ENCODE peak calls at places on chromosomes 12 and 14, in seven cellular contexts. One of them, this sample, is unnamed.

GRCh38 chr14:65044596-65044959 is 57.7 kb downstream of the MAX start:
- DNase-seq in stimulated activated CD8-positive, alpha-beta memory T cell treated with anti-CD3 and anti-CD28 coated beads, Interleukin-4, amount 100 ng/mL, for 24 hours: no peak
- DNase-seq in CD8-positive, alpha-beta T cell: no peak
- DNase-seq in EL: no peak
- DNase-seq in osteocyte: peak
- DNase-seq in NCI-H2029: no peak
- DNase-seq in renal cortical epithelial cell: no peak
- DNase-seq in this sample: no peak

GRCh38 chr14:103520269-103520656 is 2.4 kb downstream of the CKB start:
- DNase-seq in NCI-H2029: no peak
- DNase-seq in CD8-positive, alpha-beta T cell: no peak
- DNase-seq in EL: no peak
- DNase-seq in stimulated activated CD8-positive, alpha-beta memory T cell treated with anti-CD3 and anti-CD28 coated beads, Interleukin-4, amount 100 ng/mL, for 24 hours: no peak
- DNase-seq in renal cortical epithelial cell: no peak
- DNase-seq in osteocyte: no peak
- DNase-seq in this sample: no peak

GRCh38 chr12:46177020-46177419 is 91.8 kb downstream of the SLC38A1 start:
- DNase-seq in renal cortical epithelial cell: no peak
- DNase-seq in NCI-H2029: no peak
- DNase-seq in stimulated activated CD8-positive, alpha-beta memory T cell treated with anti-CD3 and anti-CD28 coated beads, Interleukin-4, amount 100 ng/mL, for 24 hours: no peak
- DNase-seq in osteocyte: no peak
- DNase-seq in EL: no peak
- DNase-seq in CD8-positive, alpha-beta T cell: no peak
- DNase-seq in this sample: peak

GRCh38 chr12:11701398-11701797 is 51.9 kb downstream of the ETV6 start:
- DNase-seq in CD8-positive, alpha-beta T cell: no peak
- DNase-seq in NCI-H2029: no peak
- DNase-seq in EL: no peak
- DNase-seq in renal cortical epithelial cell: no peak
- DNase-seq in stimulated activated CD8-positive, alpha-beta memory T cell treated with anti-CD3 and anti-CD28 coated beads, Interleukin-4, amount 100 ng/mL, for 24 hours: no peak
- DNase-seq in osteocyte: no peak
- DNase-seq in this sample: no peak

GRCh38 chr12:114508529-114509129 is 102.7 kb upstream of the TBX5 start:
- DNase-seq in osteocyte: peak
- DNase-seq in stimulated activated CD8-positive, alpha-beta memory T cell treated with anti-CD3 and anti-CD28 coated beads, Interleukin-4, amount 100 ng/mL, for 24 hours: peak
- DNase-seq in CD8-positive, alpha-beta T cell: peak
- DNase-seq in renal cortical epithelial cell: peak
- DNase-seq in EL: peak
- DNase-seq in NCI-H2029: peak
- DNase-seq in this sample: peak

GRCh38 chr12:6285063-6285477 is 25.4 kb upstream of the PLEKHG6 start:
- DNase-seq in osteocyte: peak
- DNase-seq in NCI-H2029: peak
- DNase-seq in CD8-positive, alpha-beta T cell: peak
- DNase-seq in renal cortical epithelial cell: peak
- DNase-seq in EL: peak
- DNase-seq in stimulated activated CD8-positive, alpha-beta memory T cell treated with anti-CD3 and anti-CD28 coated beads, Interleukin-4, amount 100 ng/mL, for 24 hours: peak
- DNase-seq in this sample: peak

GRCh38 chr12:85923767-85924331 is 49.8 kb downstream of the NTS start:
- DNase-seq in NCI-H2029: no peak
- DNase-seq in EL: peak
- DNase-seq in osteocyte: no peak
- DNase-seq in CD8-positive, alpha-beta T cell: no peak
- DNase-seq in renal cortical epithelial cell: peak
- DNase-seq in stimulated activated CD8-positive, alpha-beta memory T cell treated with anti-CD3 and anti-CD28 coated beads, Interleukin-4, amount 100 ng/mL, for 24 hours: no peak
- DNase-seq in this sample: no peak

GRCh38 chr12:123163227-123163626 is 12.3 kb upstream of the PITPNM2 start:
- DNase-seq in CD8-positive, alpha-beta T cell: no peak
- DNase-seq in stimulated activated CD8-positive, alpha-beta memory T cell treated with anti-CD3 and anti-CD28 coated beads, Interleukin-4, amount 100 ng/mL, for 24 hours: no peak
- DNase-seq in osteocyte: no peak
- DNase-seq in renal cortical epithelial cell: peak
- DNase-seq in NCI-H2029: no peak
- DNase-seq in EL: no peak
- DNase-seq in this sample: no peak

GRCh38 chr12:8912910-8913309 is 1.4 kb upstream of the PHC1 start:
- DNase-seq in CD8-positive, alpha-beta T cell: peak
- DNase-seq in NCI-H2029: no peak
- DNase-seq in renal cortical epithelial cell: peak
- DNase-seq in stimulated activated CD8-positive, alpha-beta memory T cell treated with anti-CD3 and anti-CD28 coated beads, Interleukin-4, amount 100 ng/mL, for 24 hours: no peak
- DNase-seq in EL: no peak
- DNase-seq in osteocyte: no peak
- DNase-seq in this sample: no peak

GRCh38 chr12:112296183-112296582 is 86.0 kb downstream of the HECTD4 start:
- DNase-seq in osteocyte: no peak
- DNase-seq in CD8-positive, alpha-beta T cell: no peak
- DNase-seq in NCI-H2029: no peak
- DNase-seq in stimulated activated CD8-positive, alpha-beta memory T cell treated with anti-CD3 and anti-CD28 coated beads, Interleukin-4, amount 100 ng/mL, for 24 hours: no peak
- DNase-seq in EL: no peak
- DNase-seq in renal cortical epithelial cell: no peak
- DNase-seq in this sample: no peak

GRCh38 chr12:6807170-6807569 is 14.5 kb upstream of the GPR162 start:
- DNase-seq in NCI-H2029: no peak
- DNase-seq in EL: no peak
- DNase-seq in renal cortical epithelial cell: peak
- DNase-seq in stimulated activated CD8-positive, alpha-beta memory T cell treated with anti-CD3 and anti-CD28 coated beads, Interleukin-4, amount 100 ng/mL, for 24 hours: no peak
- DNase-seq in osteocyte: no peak
- DNase-seq in CD8-positive, alpha-beta T cell: no peak
- DNase-seq in this sample: no peak

GRCh38 chr14:57136669-57137068 is 132.0 kb downstream of the EXOC5 start:
- DNase-seq in stimulated activated CD8-positive, alpha-beta memory T cell treated with anti-CD3 and anti-CD28 coated beads, Interleukin-4, amount 100 ng/mL, for 24 hours: no peak
- DNase-seq in EL: no peak
- DNase-seq in renal cortical epithelial cell: no peak
- DNase-seq in CD8-positive, alpha-beta T cell: no peak
- DNase-seq in NCI-H2029: peak
- DNase-seq in osteocyte: no peak
- DNase-seq in this sample: no peak

GRCh38 chr12:120216742-120217595 is 16.1 kb upstream of the RPLP0 start:
- DNase-seq in stimulated activated CD8-positive, alpha-beta memory T cell treated with anti-CD3 and anti-CD28 coated beads, Interleukin-4, amount 100 ng/mL, for 24 hours: no peak
- DNase-seq in EL: no peak
- DNase-seq in NCI-H2029: no peak
- DNase-seq in CD8-positive, alpha-beta T cell: no peak
- DNase-seq in osteocyte: no peak
- DNase-seq in renal cortical epithelial cell: no peak
- DNase-seq in this sample: no peak

GRCh38 chr12:96522283-96522682 is 32.9 kb downstream of the CFAP54 start:
- DNase-seq in NCI-H2029: no peak
- DNase-seq in renal cortical epithelial cell: no peak
- DNase-seq in osteocyte: peak
- DNase-seq in stimulated activated CD8-positive, alpha-beta memory T cell treated with anti-CD3 and anti-CD28 coated beads, Interleukin-4, amount 100 ng/mL, for 24 hours: no peak
- DNase-seq in CD8-positive, alpha-beta T cell: no peak
- DNase-seq in EL: no peak
- DNase-seq in this sample: no peak

GRCh38 chr14:103802353-103802752 is 45.0 kb downstream of the PPP1R13B start:
- DNase-seq in CD8-positive, alpha-beta T cell: no peak
- DNase-seq in stimulated activated CD8-positive, alpha-beta memory T cell treated with anti-CD3 and anti-CD28 coated beads, Interleukin-4, amount 100 ng/mL, for 24 hours: no peak
- DNase-seq in EL: no peak
- DNase-seq in osteocyte: no peak
- DNase-seq in renal cortical epithelial cell: peak
- DNase-seq in NCI-H2029: no peak
- DNase-seq in this sample: no peak

GRCh38 chr14:65230287-65230728 is 128.0 kb upstream of the MAX start:
- DNase-seq in EL: no peak
- DNase-seq in CD8-positive, alpha-beta T cell: no peak
- DNase-seq in stimulated activated CD8-positive, alpha-beta memory T cell treated with anti-CD3 and anti-CD28 coated beads, Interleukin-4, amount 100 ng/mL, for 24 hours: no peak
- DNase-seq in osteocyte: no peak
- DNase-seq in renal cortical epithelial cell: no peak
- DNase-seq in NCI-H2029: peak
- DNase-seq in this sample: no peak

GRCh38 chr12:30847259-30847658 is 79.3 kb upstream of the TSPAN11 start:
- DNase-seq in CD8-positive, alpha-beta T cell: no peak
- DNase-seq in osteocyte: no peak
- DNase-seq in stimulated activated CD8-positive, alpha-beta memory T cell treated with anti-CD3 and anti-CD28 coated beads, Interleukin-4, amount 100 ng/mL, for 24 hours: no peak
- DNase-seq in renal cortical epithelial cell: peak
- DNase-seq in EL: peak
- DNase-seq in NCI-H2029: peak
- DNase-seq in this sample: peak

GRCh38 chr14:33452982-33453381 is 497.9 kb downstream of the EGLN3 start:
- DNase-seq in renal cortical epithelial cell: no peak
- DNase-seq in CD8-positive, alpha-beta T cell: no peak
- DNase-seq in osteocyte: no peak
- DNase-seq in EL: no peak
- DNase-seq in NCI-H2029: no peak
- DNase-seq in stimulated activated CD8-positive, alpha-beta memory T cell treated with anti-CD3 and anti-CD28 coated beads, Interleukin-4, amount 100 ng/mL, for 24 hours: no peak
- DNase-seq in this sample: no peak

This sample was measured in naive B cell.